ENCODE peak calls at places on chromosomes 16 and 17, in nine cellular contexts. N is cardiac muscle cell, G is PC-3, A is PC-9, X is esophagus squamous epithelium, Y is gastrocnemius medialis, B is body of pancreas, Q is lung, O is psoas muscle. R is an unnamed sample.

GRCh38 chr16:25256821-25257503 is 683 bp downstream of the ZKSCAN2 start:
- DNase-seq in N (peak), G (peak), A (no peak), X (no peak), Y (no peak), B (no peak), Q (no peak), O (no peak), R (no peak)

GRCh38 chr16:81515721-81516120 is 71.1 kb downstream of the CMIP start:
- DNase-seq in N (no peak), G (no peak), A (no peak), X (no peak), Y (no peak), B (no peak), Q (no peak), O (peak), R (no peak)

GRCh38 chr17:10036511-10037061 is 131.5 kb upstream of the RCVRN start:
- DNase-seq in N (peak), G (no peak), A (no peak), X (no peak), Y (peak), B (peak), Q (peak), O (peak), R (no peak)

GRCh38 chr17:38465420-38466345 is 37.4 kb downstream of the ARHGAP23 start:
- DNase-seq in N (peak), G (no peak), A (peak), X (no peak), Y (peak), B (peak), Q (no peak), O (peak), R (no peak)

GRCh38 chr16:75004460-75004859 is 5.6 kb downstream of the ZNRF1 start:
- DNase-seq in N (no peak), G (no peak), A (no peak), X (no peak), Y (no peak), B (no peak), Q (no peak), O (no peak), R (no peak)

GRCh38 chr16:10165643-10166042 is 16.6 kb downstream of the GRIN2A start:
- DNase-seq in N (no peak), G (no peak), A (no peak), X (no peak), Y (no peak), B (no peak), Q (no peak), O (no peak), R (no peak)

GRCh38 chr16:85396879-85397871 is 215.9 kb upstream of the GSE1 start:
- DNase-seq in N (no peak), G (no peak), A (peak), X (no peak), Y (no peak), B (no peak), Q (no peak), O (peak), R (no peak)

GRCh38 chr16:88593910-88594309 is 23.7 kb downstream of the ZC3H18 start:
- DNase-seq in N (no peak), G (no peak), A (no peak), X (no peak), Y (no peak), B (no peak), Q (no peak), O (peak), R (no peak)

GRCh38 chr17:57622886-57623433 is 122.1 kb downstream of the CCDC182 start:
- DNase-seq in N (peak), G (peak), A (no peak), X (no peak), Y (no peak), B (no peak), Q (no peak), O (no peak), R (no peak)

GRCh38 chr17:40323731-40324650 is 15.0 kb downstream of the RARA start:
- DNase-seq in N (peak), G (peak), A (no peak), X (no peak), Y (peak), B (peak), Q (peak), O (peak), R (no peak)

GRCh38 chr17:65696739-65697394 is 135.4 kb upstream of the AXIN2 start:
- DNase-seq in N (peak), G (peak), A (no peak), X (no peak), Y (no peak), B (no peak), Q (no peak), O (no peak), R (no peak)

GRCh38 chr16:55033225-55034156 is 102.8 kb downstream of the IRX5 start:
- DNase-seq in N (no peak), G (no peak), A (no peak), X (no peak), Y (no peak), B (no peak), Q (no peak), O (no peak), R (no peak)
- TF ChIP-seq CTCF in N (no peak), G (no peak), A (no peak), X (no peak), Y (no peak), B (no peak), Q (no peak), O (no peak), R (no peak)

DNA sequence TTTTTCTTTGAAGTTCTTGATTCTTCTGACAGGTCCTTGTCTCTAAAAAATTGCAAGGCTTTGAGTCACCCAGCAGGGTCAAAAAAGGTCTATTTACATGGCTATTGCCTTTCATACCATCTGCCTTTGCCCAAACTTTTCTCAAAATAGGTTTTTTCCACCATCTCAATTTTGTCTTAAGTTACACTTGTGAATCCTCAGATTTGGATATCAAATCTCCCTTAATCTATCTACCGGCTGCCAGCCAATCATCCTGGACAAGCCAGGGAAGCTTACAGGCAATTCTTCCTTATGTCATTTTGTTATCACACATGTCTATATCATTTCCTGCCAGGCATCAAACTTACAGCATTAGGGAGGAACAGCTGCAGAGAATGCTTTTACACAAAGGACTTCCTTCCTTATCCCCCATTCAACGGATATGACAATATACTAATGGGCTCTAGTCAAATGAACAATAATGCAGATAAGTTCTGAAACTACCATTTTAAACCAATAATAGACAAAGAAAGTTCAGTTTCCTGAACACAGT is 104.1 kb upstream of the CORO6 start:
- DNase-seq in N (peak), G (peak), A (no peak), X (no peak), Y (no peak), B (no peak), Q (no peak), O (no peak), R (no peak)
- H3K27ac ChIP-seq in N (peak), G (no peak), A (no peak), X (peak), Y (peak), B (no peak), Q (peak), O (peak), R (no peak)

GRCh38 chr17:63431939-63432804 is 13.9 kb downstream of the CYB561 start:
- DNase-seq in N (peak), G (peak), A (no peak), X (no peak), Y (no peak), B (no peak), Q (no peak), O (no peak), R (no peak)
- H3K4me3 ChIP-seq in N (no peak), G (peak), A (no peak), X (no peak), Y (no peak), B (no peak), Q (no peak), O (no peak), R (no peak)

GRCh38 chr17:2174471-2175293 is 119.8 kb downstream of the HIC1 start:
- DNase-seq in N (peak), G (no peak), A (no peak), X (no peak), Y (peak), B (peak), Q (peak), O (peak), R (peak)
- TF ChIP-seq CTCF in N (no peak), G (no peak), A (no peak), X (no peak), Y (no peak), B (no peak), Q (no peak), O (no peak), R (no peak)

GRCh38 chr16:68249361-68249760 is 4.2 kb downstream of the PLA2G15 start:
- DNase-seq in N (no peak), G (no peak), A (no peak), X (no peak), Y (no peak), B (no peak), Q (no peak), O (peak), R (no peak)

GRCh38 chr16:68246121-68246520 is 948 bp downstream of the PLA2G15 start:
- DNase-seq in N (no peak), G (no peak), A (no peak), X (no peak), Y (peak), B (no peak), Q (no peak), O (no peak), R (no peak)

GRCh38 chr16:68247932-68248331 is 2.8 kb downstream of the PLA2G15 start:
- DNase-seq in N (no peak), G (no peak), A (no peak), X (no peak), Y (no peak), B (no peak), Q (no peak), O (peak), R (no peak)

GRCh38 chr16:68246671-68247070 is 1.5 kb downstream of the PLA2G15 start:
- DNase-seq in N (no peak), G (no peak), A (no peak), X (no peak), Y (peak), B (no peak), Q (no peak), O (peak), R (no peak)

DNA sequence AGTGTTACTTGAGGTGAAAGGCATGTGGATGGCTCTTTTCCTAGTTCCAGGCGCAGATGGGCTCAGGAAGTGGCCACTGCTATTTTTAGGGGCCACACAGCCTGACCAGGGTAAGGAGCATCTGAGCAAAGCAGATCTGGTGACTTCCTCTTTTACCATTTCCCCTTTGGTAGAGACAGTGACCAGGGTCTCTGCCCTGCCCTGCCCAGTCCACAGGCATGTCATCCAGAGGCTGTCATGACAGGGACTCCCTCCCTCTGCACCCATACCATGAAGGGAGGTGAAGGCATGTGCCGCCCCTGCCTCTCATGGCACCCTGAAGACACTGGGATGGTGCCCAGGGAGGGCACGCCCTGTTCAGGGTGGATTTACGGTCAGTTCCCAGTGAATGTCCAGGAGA is 2.2 kb downstream of the PLA2G15 start:
- DNase-seq in N (no peak), G (no peak), A (no peak), X (no peak), Y (peak), B (peak), Q (no peak), O (peak), R (no peak)
- H3K27ac ChIP-seq in N (no peak), G (no peak), A (no peak), X (peak), Y (peak), B (peak), Q (peak), O (peak), R (no peak)

R was measured in AG04450.